ENCODE peak calls at places on chromosomes 16 and 17, in seven cellular contexts. I, P, X, Z, F, T and G are unnamed samples.

GRCh38 chr17:82212331-82213250 is at the start of gene CCDC57:
- DNase-seq in I (peak), P (no peak), X (peak), Z (no peak), F (no peak), T (peak), G (peak)

GRCh38 chr17:49434821-49435581 is 20.3 kb upstream of the PHB1 start:
- DNase-seq in I (peak), P (peak), X (peak), Z (peak), F (no peak), T (peak), G (peak)

GRCh38 chr17:3571043-3571900 is 13.7 kb upstream of the TRPV3 start:
- DNase-seq in I (no peak), P (no peak), X (no peak), Z (no peak), F (no peak), T (no peak), G (no peak)

GRCh38 chr17:21214777-21215541 is 998 bp upstream of the TMEM11 start:
- DNase-seq in I (no peak), P (no peak), X (no peak), Z (no peak), F (no peak), T (peak), G (no peak)

GRCh38 chr16:27446721-27447120 is 44.7 kb downstream of the IL21R start:
- DNase-seq in I (no peak), P (no peak), X (no peak), Z (no peak), F (no peak), T (no peak), G (no peak)

GRCh38 chr16:82481455-82481854 is 145.3 kb upstream of the CDH13 start:
- DNase-seq in I (no peak), P (no peak), X (no peak), Z (no peak), F (no peak), T (no peak), G (no peak)

GRCh38 chr17:65287040-65287439 is 149.9 kb downstream of the RGS9 start:
- DNase-seq in I (no peak), P (no peak), X (no peak), Z (no peak), F (no peak), T (no peak), G (no peak)

GRCh38 chr17:64171041-64171440 is 41.1 kb upstream of the ERN1 start:
- DNase-seq in I (no peak), P (no peak), X (no peak), Z (no peak), F (no peak), T (no peak), G (no peak)

GRCh38 chr17:65297916-65298315 is 160.7 kb downstream of the RGS9 start:
- DNase-seq in I (no peak), P (no peak), X (no peak), Z (no peak), F (no peak), T (no peak), G (no peak)

GRCh38 chr17:81306898-81307510 is 11.9 kb upstream of the SLC38A10 start:
- DNase-seq in I (no peak), P (no peak), X (no peak), Z (no peak), F (no peak), T (peak), G (no peak)

GRCh38 chr16:17468611-17469010 is 2.1 kb downstream of the XYLT1 start:
- DNase-seq in I (no peak), P (no peak), X (no peak), Z (no peak), F (no peak), T (no peak), G (no peak)

GRCh38 chr17:28911411-28912045 is 8.6 kb upstream of the DHRS13 start:
- DNase-seq in I (no peak), P (no peak), X (no peak), Z (no peak), F (no peak), T (no peak), G (no peak)

GRCh38 chr16:54886078-54886477 is 44.6 kb upstream of the IRX5 start:
- DNase-seq in I (no peak), P (no peak), X (no peak), Z (no peak), F (no peak), T (peak), G (no peak)

GRCh38 chr16:3486506-3487215 is 8.6 kb downstream of the C16orf90 start:
- DNase-seq in I (no peak), P (no peak), X (no peak), Z (no peak), F (no peak), T (no peak), G (no peak)

GRCh38 chr17:72719582-72720493 is 372.6 kb downstream of the SLC39A11 start:
- DNase-seq in I (no peak), P (no peak), X (no peak), Z (no peak), F (no peak), T (no peak), G (no peak)

GRCh38 chr17:14334919-14335318 is 34.0 kb downstream of the HS3ST3B1 start:
- DNase-seq in I (no peak), P (no peak), X (no peak), Z (no peak), F (no peak), T (peak), G (no peak)

GRCh38 chr17:17205368-17206148 is 575 bp downstream of the PLD6 start:
- DNase-seq in I (peak), P (no peak), X (peak), Z (peak), F (peak), T (peak), G (peak)

GRCh38 chr17:56319531-56319930 is 166.3 kb downstream of the ANKFN1 start:
- DNase-seq in I (peak), P (no peak), X (peak), Z (peak), F (peak), T (peak), G (peak)

GRCh38 chr16:66335704-66336329 is 30.7 kb upstream of the CDH5 start:
- DNase-seq in I (no peak), P (no peak), X (no peak), Z (no peak), F (no peak), T (no peak), G (no peak)

GRCh38 chr16:1775006-1775845 is 2.3 kb upstream of the MRPS34 start:
- DNase-seq in I (no peak), P (no peak), X (no peak), Z (no peak), F (no peak), T (no peak), G (no peak)

GRCh38 chr16:53052519-53053501 is at the start of gene CHD9NB:
- DNase-seq in I (peak), P (no peak), X (peak), Z (peak), F (no peak), T (peak), G (peak)
- TF ChIP-seq JUND in I (peak), P (no peak), X (peak), Z (no peak), F (no peak), T (no peak), G (no peak)

GRCh38 chr17:67532326-67532871 is 155.3 kb downstream of the PITPNC1 start:
- DNase-seq in I (no peak), P (no peak), X (no peak), Z (no peak), F (no peak), T (no peak), G (no peak)

GRCh38 chr17:67531291-67531690 is 154.2 kb downstream of the PITPNC1 start:
- DNase-seq in I (peak), P (no peak), X (no peak), Z (no peak), F (no peak), T (no peak), G (no peak)

GRCh38 chr17:67526700-67527099 is 149.6 kb downstream of the PITPNC1 start:
- DNase-seq in I (no peak), P (no peak), X (no peak), Z (no peak), F (no peak), T (no peak), G (no peak)

GRCh38 chr17:67525239-67526135 is 148.4 kb downstream of the PITPNC1 start:
- DNase-seq in I (no peak), P (no peak), X (no peak), Z (no peak), F (no peak), T (no peak), G (no peak)

GRCh38 chr17:67528751-67529436 is 151.8 kb downstream of the PITPNC1 start:
- DNase-seq in I (peak), P (no peak), X (peak), Z (peak), F (no peak), T (no peak), G (no peak)
- TF ChIP-seq JUND in I (peak), P (no peak), X (no peak), Z (peak), F (no peak), T (no peak), G (no peak)

GRCh38 chr17:48025040-48025903 is 12.3 kb downstream of the COPZ2 start:
- DNase-seq in I (peak), P (peak), X (peak), Z (peak), F (peak), T (peak), G (peak)

GRCh38 chr17:48021964-48022363 is 15.6 kb downstream of the COPZ2 start:
- DNase-seq in I (no peak), P (no peak), X (no peak), Z (no peak), F (no peak), T (no peak), G (no peak)

GRCh38 chr17:48022906-48023305 is 14.7 kb downstream of the COPZ2 start:
- DNase-seq in I (peak), P (no peak), X (no peak), Z (no peak), F (no peak), T (no peak), G (no peak)

GRCh38 chr17:48024149-48025039 is 13.2 kb downstream of the COPZ2 start:
- DNase-seq in I (no peak), P (no peak), X (no peak), Z (peak), F (no peak), T (peak), G (no peak)

DNA sequence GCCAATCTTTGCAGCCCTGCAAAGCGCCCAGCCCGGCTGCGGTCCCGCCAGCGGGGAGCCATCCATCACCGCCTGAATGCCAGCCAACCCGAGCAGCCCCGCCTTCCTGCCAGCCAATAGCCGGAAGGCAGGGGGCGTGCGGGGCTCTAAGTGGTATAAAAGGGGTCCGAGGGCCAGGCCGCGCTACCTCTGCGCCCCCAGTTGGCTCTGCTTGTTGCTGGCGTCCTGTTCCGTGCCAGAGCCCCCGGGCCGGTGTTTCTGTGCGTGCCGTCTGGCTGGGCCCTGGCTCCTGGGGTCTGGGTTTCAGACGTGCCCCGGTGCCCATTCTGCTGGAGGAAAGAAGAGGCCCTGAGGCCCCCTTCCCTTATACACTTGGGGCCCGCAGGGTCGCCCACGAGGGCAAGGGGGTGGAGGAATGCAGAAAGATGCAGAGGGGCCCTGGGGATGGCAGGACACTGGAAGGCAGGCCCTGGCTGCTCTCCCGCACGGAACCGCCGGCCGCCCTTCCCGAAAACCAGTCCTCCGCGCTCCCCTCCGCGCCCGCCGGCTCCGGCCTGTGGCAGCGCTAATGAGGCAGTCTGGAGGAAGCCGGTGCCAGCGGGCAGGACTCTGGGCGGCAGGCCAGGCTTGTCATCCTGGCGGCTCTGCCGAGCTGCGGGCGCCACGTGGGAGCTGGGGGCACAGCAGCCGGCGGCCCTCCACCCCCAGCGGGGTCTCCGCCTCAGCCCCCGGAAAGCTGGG is 14.0 kb downstream of the COPZ2 start:
- DNase-seq in I (peak), P (peak), X (peak), Z (peak), F (no peak), T (no peak), G (peak)
- TF ChIP-seq JUND in I (no peak), P (no peak), X (no peak), Z (no peak), F (no peak), T (no peak), G (no peak)

GRCh38 chr16:64172652-64173051 is 949.2 kb downstream of the CDH11 start:
- DNase-seq in I (no peak), P (no peak), X (no peak), Z (no peak), F (no peak), T (no peak), G (no peak)

GRCh38 chr16:64165368-64165767 is 956.5 kb downstream of the CDH11 start:
- DNase-seq in I (no peak), P (no peak), X (no peak), Z (no peak), F (no peak), T (no peak), G (no peak)

GRCh38 chr16:64172191-64172590 is 949.7 kb downstream of the CDH11 start:
- DNase-seq in I (no peak), P (no peak), X (no peak), Z (no peak), F (no peak), T (no peak), G (no peak)

GRCh38 chr16:64162613-64163375 is 959.1 kb downstream of the CDH11 start:
- DNase-seq in I (no peak), P (no peak), X (no peak), Z (no peak), F (no peak), T (no peak), G (no peak)

DNA sequence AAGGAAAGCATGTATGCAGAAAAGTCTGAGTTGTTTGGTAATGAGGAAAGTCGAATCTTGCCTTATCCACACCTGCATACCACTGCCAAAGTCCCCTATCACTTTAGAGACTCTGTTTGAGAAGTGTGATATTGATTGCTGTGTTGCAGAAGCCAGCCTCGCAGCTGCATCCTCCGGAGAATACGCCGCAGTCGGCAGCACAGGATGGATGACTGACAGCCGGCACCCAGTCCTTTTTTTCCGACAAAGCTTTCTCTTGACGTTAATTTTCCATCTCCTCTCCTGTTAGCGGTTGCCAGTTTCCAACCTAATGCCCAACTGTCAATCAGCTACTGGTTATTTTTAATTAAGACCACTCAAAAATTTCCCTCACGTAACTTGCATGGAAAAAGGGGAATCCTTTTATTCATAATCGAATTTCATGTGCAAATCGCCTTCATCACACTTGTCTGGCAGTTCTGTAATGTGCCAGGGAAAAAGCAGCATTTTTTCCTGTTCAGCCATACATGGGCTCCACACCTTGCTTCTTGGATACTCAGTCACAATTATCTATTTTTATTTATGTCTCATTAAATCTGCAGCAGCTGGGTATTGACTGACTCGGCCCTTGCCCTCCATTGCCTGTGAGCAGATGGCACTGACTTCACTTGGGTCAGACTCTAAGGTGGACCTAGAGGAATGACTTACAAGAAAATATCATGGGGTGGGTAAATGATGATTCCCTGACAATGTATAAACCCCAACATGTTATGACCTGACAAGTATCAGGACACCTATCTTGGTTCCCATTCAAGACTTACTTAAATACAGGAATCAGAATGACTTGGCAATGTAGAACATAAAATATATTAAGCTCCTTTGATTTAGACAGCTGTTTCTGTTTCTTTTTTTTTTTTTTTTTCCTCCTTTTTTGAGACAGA is 953.8 kb downstream of the CDH11 start:
- DNase-seq in I (no peak), P (no peak), X (no peak), Z (no peak), F (no peak), T (no peak), G (no peak)
- TF ChIP-seq JUND in I (no peak), P (no peak), X (no peak), Z (no peak), F (no peak), T (no peak), G (no peak)

DNA sequence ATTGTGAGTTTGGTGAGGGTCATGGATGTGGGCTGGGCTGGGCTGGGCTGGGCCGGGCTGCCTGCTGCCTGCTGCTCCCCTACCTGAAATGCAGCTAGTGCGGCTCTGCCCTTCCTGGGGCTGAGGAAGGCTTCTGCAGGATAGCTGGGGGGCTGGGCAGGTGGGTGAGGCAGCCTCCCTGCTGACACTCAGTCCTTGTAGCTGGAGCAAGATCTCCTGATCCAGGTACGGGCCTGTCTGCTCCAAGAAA is 4.7 kb downstream of the RPL13 start:
- DNase-seq in I (peak), P (no peak), X (no peak), Z (no peak), F (no peak), T (peak), G (no peak)
- TF ChIP-seq JUND in I (no peak), P (no peak), X (peak), Z (no peak), F (no peak), T (no peak), G (no peak)

GRCh38 chr17:12545877-12546513 is 119.7 kb upstream of the MYOCD start:
- DNase-seq in I (peak), P (peak), X (peak), Z (peak), F (no peak), T (peak), G (peak)
- TF ChIP-seq JUND in I (no peak), P (no peak), X (no peak), Z (no peak), F (no peak), T (no peak), G (no peak)

DNA sequence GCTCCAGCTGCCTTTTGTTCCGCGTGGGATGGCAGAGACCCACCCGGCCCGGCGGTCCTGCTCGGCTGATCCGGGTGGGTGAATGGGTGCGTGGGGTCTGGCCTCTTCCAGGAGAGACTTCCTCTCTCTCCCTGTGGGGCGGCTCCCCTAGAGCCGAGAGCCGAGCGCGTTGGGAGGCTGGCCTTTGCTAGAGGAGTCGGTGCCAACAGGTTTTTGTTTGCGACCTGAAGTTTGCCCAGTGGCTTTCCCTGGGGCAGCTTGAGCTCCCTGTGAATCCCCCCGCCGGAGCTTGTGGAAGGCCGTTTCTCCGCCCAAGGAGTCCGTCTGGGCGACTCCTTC is 970 bp downstream of the EPN2 start:
- DNase-seq in I (peak), P (no peak), X (no peak), Z (no peak), F (no peak), T (no peak), G (peak)
- TF ChIP-seq JUND in I (no peak), P (no peak), X (no peak), Z (no peak), F (no peak), T (no peak), G (no peak)

DNA sequence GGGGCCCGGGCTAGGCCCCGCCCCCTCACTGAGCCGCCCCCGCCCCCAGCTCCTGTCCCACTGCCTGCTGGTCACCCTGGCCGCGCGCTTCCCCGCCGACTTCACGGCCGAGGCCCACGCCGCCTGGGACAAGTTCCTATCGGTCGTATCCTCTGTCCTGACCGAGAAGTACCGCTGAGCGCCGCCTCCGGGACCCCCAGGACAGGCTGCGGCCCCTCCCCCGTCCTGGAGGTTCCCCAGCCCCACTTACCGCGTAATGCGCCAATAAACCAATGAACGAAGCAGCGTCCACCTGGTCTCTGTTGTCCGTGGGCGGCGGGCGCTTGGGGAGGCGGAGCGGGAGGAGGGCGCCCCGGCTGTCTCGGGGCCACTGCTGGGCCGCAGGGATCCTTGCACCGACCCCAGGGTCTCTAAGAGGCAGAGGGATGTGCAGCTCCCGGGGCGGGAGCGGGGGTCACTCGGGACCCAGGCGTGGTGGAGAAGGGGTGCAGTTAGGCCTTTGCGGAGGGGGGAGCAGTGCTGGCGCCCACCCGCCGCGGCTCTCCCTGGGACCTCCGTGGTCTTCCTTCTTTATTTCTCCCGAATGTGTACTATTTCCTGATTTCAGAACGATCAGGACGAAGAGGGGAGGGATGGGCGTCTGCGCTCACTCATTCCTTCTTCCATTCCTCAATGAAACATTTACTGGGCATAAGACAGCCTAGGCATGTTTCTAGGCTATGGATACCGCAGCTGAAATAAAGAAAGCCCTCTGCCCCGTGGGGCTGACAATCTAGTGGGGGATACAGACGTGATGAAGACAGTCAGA is 2.0 kb downstream of the HBZ start:
- DNase-seq in I (peak), P (no peak), X (no peak), Z (no peak), F (no peak), T (peak), G (peak)
- TF ChIP-seq JUND in I (no peak), P (no peak), X (no peak), Z (no peak), F (no peak), T (no peak), G (no peak)